ENCODE peak calls at places on chromosomes 12 and 14, in nine cellular contexts. One of them, this sample, is unnamed.

GRCh38 chr12:25789520-25789919 is 169.0 kb upstream of the RASSF8 start:
- DNase-seq in brain microvascular endothelial cell: peak
- DNase-seq in astrocyte: peak
- DNase-seq in AG04450: no peak
- DNase-seq in heart left ventricle: no peak
- DNase-seq in lower leg skin: no peak
- DNase-seq in HL-60: no peak
- DNase-seq in IMR-90: peak
- DNase-seq in AG09309: no peak
- DNase-seq in this sample: peak

GRCh38 chr12:712172-712863 is 40.1 kb upstream of the WNK1 start:
- DNase-seq in HL-60: no peak
- DNase-seq in IMR-90: peak
- DNase-seq in lower leg skin: no peak
- DNase-seq in heart left ventricle: no peak
- DNase-seq in AG09309: no peak
- DNase-seq in brain microvascular endothelial cell: peak
- DNase-seq in astrocyte: no peak
- DNase-seq in AG04450: no peak
- DNase-seq in this sample: peak

GRCh38 chr14:55028066-55028465 is 1.0 kb downstream of the SOCS4 start:
- DNase-seq in HL-60: no peak
- DNase-seq in IMR-90: peak
- DNase-seq in brain microvascular endothelial cell: no peak
- DNase-seq in astrocyte: no peak
- DNase-seq in AG04450: no peak
- DNase-seq in lower leg skin: no peak
- DNase-seq in heart left ventricle: no peak
- DNase-seq in AG09309: no peak
- DNase-seq in this sample: no peak

GRCh38 chr12:2775431-2775830 is 19.3 kb upstream of the FKBP4 start:
- DNase-seq in HL-60: no peak
- DNase-seq in astrocyte: no peak
- DNase-seq in AG09309: no peak
- DNase-seq in brain microvascular endothelial cell: no peak
- DNase-seq in AG04450: no peak
- DNase-seq in lower leg skin: no peak
- DNase-seq in heart left ventricle: no peak
- DNase-seq in IMR-90: no peak
- DNase-seq in this sample: no peak

GRCh38 chr14:22268875-22269274 is 320.1 kb downstream of the DAD1 start:
- DNase-seq in heart left ventricle: no peak
- DNase-seq in brain microvascular endothelial cell: peak
- DNase-seq in IMR-90: peak
- DNase-seq in AG04450: no peak
- DNase-seq in AG09309: no peak
- DNase-seq in lower leg skin: no peak
- DNase-seq in HL-60: no peak
- DNase-seq in astrocyte: peak
- DNase-seq in this sample: peak

GRCh38 chr14:37272569-37272968 is 74.8 kb downstream of the MIPOL1 start:
- DNase-seq in AG09309: no peak
- DNase-seq in brain microvascular endothelial cell: no peak
- DNase-seq in lower leg skin: no peak
- DNase-seq in IMR-90: no peak
- DNase-seq in heart left ventricle: no peak
- DNase-seq in HL-60: no peak
- DNase-seq in astrocyte: no peak
- DNase-seq in AG04450: no peak
- DNase-seq in this sample: no peak

GRCh38 chr12:110079477-110080400 is 31.4 kb upstream of the C12orf76 start:
- DNase-seq in HL-60: no peak
- DNase-seq in heart left ventricle: peak
- DNase-seq in AG09309: no peak
- DNase-seq in brain microvascular endothelial cell: no peak
- DNase-seq in astrocyte: no peak
- DNase-seq in IMR-90: peak
- DNase-seq in lower leg skin: peak
- DNase-seq in AG04450: no peak
- DNase-seq in this sample: peak

GRCh38 chr14:99716850-99717681 is 33.0 kb downstream of the CYP46A1 start:
- DNase-seq in heart left ventricle: no peak
- DNase-seq in IMR-90: no peak
- DNase-seq in AG09309: no peak
- DNase-seq in HL-60: no peak
- DNase-seq in astrocyte: no peak
- DNase-seq in AG04450: no peak
- DNase-seq in lower leg skin: no peak
- DNase-seq in brain microvascular endothelial cell: no peak
- DNase-seq in this sample: no peak

GRCh38 chr14:64764641-64765520 is 60.7 kb downstream of the PLEKHG3 start:
- DNase-seq in AG04450: peak
- DNase-seq in HL-60: peak
- DNase-seq in astrocyte: peak
- DNase-seq in lower leg skin: no peak
- DNase-seq in heart left ventricle: peak
- DNase-seq in brain microvascular endothelial cell: peak
- DNase-seq in IMR-90: peak
- DNase-seq in AG09309: no peak
- DNase-seq in this sample: peak

GRCh38 chr12:102426599-102427541 is 53.5 kb downstream of the IGF1 start:
- DNase-seq in brain microvascular endothelial cell: no peak
- DNase-seq in HL-60: no peak
- DNase-seq in IMR-90: peak
- DNase-seq in heart left ventricle: no peak
- DNase-seq in astrocyte: peak
- DNase-seq in AG04450: no peak
- DNase-seq in AG09309: no peak
- DNase-seq in lower leg skin: no peak
- DNase-seq in this sample: no peak

GRCh38 chr14:75422169-75422568 is 5.7 kb upstream of the JDP2 start:
- DNase-seq in AG04450: peak
- DNase-seq in astrocyte: peak
- DNase-seq in brain microvascular endothelial cell: peak
- DNase-seq in HL-60: no peak
- DNase-seq in AG09309: peak
- DNase-seq in heart left ventricle: no peak
- DNase-seq in lower leg skin: no peak
- DNase-seq in IMR-90: peak
- DNase-seq in this sample: no peak

GRCh38 chr12:100127766-100128508 is 14.7 kb downstream of the BLTP3B start:
- DNase-seq in brain microvascular endothelial cell: no peak
- DNase-seq in HL-60: peak
- DNase-seq in IMR-90: peak
- DNase-seq in lower leg skin: no peak
- DNase-seq in AG04450: peak
- DNase-seq in AG09309: peak
- DNase-seq in heart left ventricle: no peak
- DNase-seq in astrocyte: peak
- DNase-seq in this sample: peak

GRCh38 chr12:95532851-95533250 is 18.4 kb downstream of the USP44 start:
- DNase-seq in AG04450: no peak
- DNase-seq in brain microvascular endothelial cell: peak
- DNase-seq in lower leg skin: no peak
- DNase-seq in AG09309: peak
- DNase-seq in astrocyte: peak
- DNase-seq in HL-60: no peak
- DNase-seq in heart left ventricle: no peak
- DNase-seq in IMR-90: peak
- DNase-seq in this sample: peak

GRCh38 chr14:101761881-101762529 is 496 bp downstream of the PPP2R5C start:
- DNase-seq in HL-60: no peak
- DNase-seq in AG04450: no peak
- DNase-seq in IMR-90: no peak
- DNase-seq in heart left ventricle: peak
- DNase-seq in lower leg skin: no peak
- DNase-seq in astrocyte: no peak
- DNase-seq in brain microvascular endothelial cell: no peak
- DNase-seq in AG09309: no peak
- DNase-seq in this sample: no peak

GRCh38 chr12:127052491-127053232 is 1214.3 kb upstream of the TMEM132C start:
- DNase-seq in astrocyte: peak
- DNase-seq in AG04450: no peak
- DNase-seq in brain microvascular endothelial cell: peak
- DNase-seq in HL-60: no peak
- DNase-seq in lower leg skin: no peak
- DNase-seq in AG09309: peak
- DNase-seq in IMR-90: peak
- DNase-seq in heart left ventricle: no peak
- DNase-seq in this sample: no peak

GRCh38 chr14:59292028-59292427 is 103.6 kb downstream of the DAAM1 start:
- DNase-seq in HL-60: no peak
- DNase-seq in IMR-90: no peak
- DNase-seq in AG09309: no peak
- DNase-seq in lower leg skin: no peak
- DNase-seq in astrocyte: no peak
- DNase-seq in AG04450: no peak
- DNase-seq in brain microvascular endothelial cell: no peak
- DNase-seq in heart left ventricle: no peak
- DNase-seq in this sample: no peak

GRCh38 chr12:105214141-105214540 is 21.8 kb downstream of the APPL2 start:
- DNase-seq in AG09309: peak
- DNase-seq in brain microvascular endothelial cell: no peak
- DNase-seq in AG04450: no peak
- DNase-seq in astrocyte: peak
- DNase-seq in IMR-90: peak
- DNase-seq in lower leg skin: no peak
- DNase-seq in HL-60: no peak
- DNase-seq in heart left ventricle: no peak
- DNase-seq in this sample: peak

GRCh38 chr14:68135566-68135965 is 316.0 kb downstream of the RAD51B start:
- DNase-seq in heart left ventricle: no peak
- DNase-seq in HL-60: no peak
- DNase-seq in brain microvascular endothelial cell: no peak
- DNase-seq in astrocyte: peak
- DNase-seq in IMR-90: peak
- DNase-seq in AG04450: no peak
- DNase-seq in AG09309: no peak
- DNase-seq in lower leg skin: no peak
- DNase-seq in this sample: peak

GRCh38 chr14:89701079-89702043 is 253.2 kb downstream of the EFCAB11 start:
- DNase-seq in AG04450: peak
- DNase-seq in IMR-90: peak
- DNase-seq in HL-60: peak
- DNase-seq in lower leg skin: peak
- DNase-seq in astrocyte: peak
- DNase-seq in brain microvascular endothelial cell: peak
- DNase-seq in AG09309: no peak
- DNase-seq in heart left ventricle: peak
- DNase-seq in this sample: peak

GRCh38 chr14:67485501-67486095 is 2.9 kb downstream of the TMEM229B start:
- DNase-seq in AG09309: no peak
- DNase-seq in astrocyte: no peak
- DNase-seq in HL-60: no peak
- DNase-seq in AG04450: no peak
- DNase-seq in IMR-90: no peak
- DNase-seq in lower leg skin: no peak
- DNase-seq in brain microvascular endothelial cell: peak
- DNase-seq in heart left ventricle: no peak
- DNase-seq in this sample: peak

GRCh38 chr12:54012631-54013398 is 4.0 kb downstream of the HOXC8 start:
- DNase-seq in AG09309: no peak
- DNase-seq in lower leg skin: no peak
- DNase-seq in AG04450: no peak
- DNase-seq in astrocyte: no peak
- DNase-seq in HL-60: no peak
- DNase-seq in IMR-90: no peak
- DNase-seq in brain microvascular endothelial cell: no peak
- DNase-seq in heart left ventricle: no peak
- DNase-seq in this sample: no peak
- H3K4me3 ChIP-seq in AG09309: no peak
- H3K4me3 ChIP-seq in lower leg skin: no peak
- H3K4me3 ChIP-seq in AG04450: no peak
- H3K4me3 ChIP-seq in astrocyte: no peak
- H3K4me3 ChIP-seq in HL-60: no peak
- H3K4me3 ChIP-seq in IMR-90: no peak
- H3K4me3 ChIP-seq in brain microvascular endothelial cell: no peak
- H3K4me3 ChIP-seq in heart left ventricle: no peak
- H3K4me3 ChIP-seq in this sample: no peak

DNA sequence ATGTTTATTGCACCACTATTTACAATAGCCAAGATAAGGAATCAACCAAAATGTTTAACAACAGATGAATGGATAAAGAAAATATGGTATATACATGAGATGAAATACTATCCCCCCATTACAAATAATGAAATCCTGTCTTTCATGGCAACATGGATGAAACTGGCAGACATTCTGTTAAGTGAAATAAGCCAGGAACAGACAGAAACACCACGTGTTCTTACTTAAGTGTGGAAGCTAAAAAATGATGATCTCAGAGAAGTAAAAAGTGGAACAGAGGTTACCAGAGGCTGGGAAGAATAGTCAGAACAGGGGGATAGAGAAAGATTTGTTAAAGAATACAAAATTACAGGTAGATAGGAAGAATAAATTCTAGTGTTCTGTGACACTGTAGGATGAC is 113.7 kb upstream of the MDM1 start:
- DNase-seq in heart left ventricle: no peak
- DNase-seq in AG09309: no peak
- DNase-seq in brain microvascular endothelial cell: no peak
- DNase-seq in AG04450: no peak
- DNase-seq in astrocyte: no peak
- DNase-seq in lower leg skin: no peak
- DNase-seq in IMR-90: peak
- DNase-seq in HL-60: no peak
- DNase-seq in this sample: no peak
- TF ChIP-seq CTCF in heart left ventricle: no peak
- TF ChIP-seq CTCF in AG09309: no peak
- TF ChIP-seq CTCF in brain microvascular endothelial cell: no peak
- TF ChIP-seq CTCF in AG04450: no peak
- TF ChIP-seq CTCF in astrocyte: no peak
- TF ChIP-seq CTCF in lower leg skin: no peak
- TF ChIP-seq CTCF in IMR-90: no peak
- TF ChIP-seq CTCF in HL-60: no peak
- TF ChIP-seq CTCF in this sample: no peak

GRCh38 chr14:74347096-74347794 is 1.0 kb upstream of the VRTN start:
- DNase-seq in HL-60: no peak
- DNase-seq in AG04450: no peak
- DNase-seq in lower leg skin: no peak
- DNase-seq in AG09309: no peak
- DNase-seq in IMR-90: no peak
- DNase-seq in brain microvascular endothelial cell: no peak
- DNase-seq in heart left ventricle: no peak
- DNase-seq in astrocyte: no peak
- DNase-seq in this sample: no peak
- H3K4me3 ChIP-seq in HL-60: no peak
- H3K4me3 ChIP-seq in AG04450: no peak
- H3K4me3 ChIP-seq in lower leg skin: no peak
- H3K4me3 ChIP-seq in AG09309: no peak
- H3K4me3 ChIP-seq in IMR-90: no peak
- H3K4me3 ChIP-seq in brain microvascular endothelial cell: no peak
- H3K4me3 ChIP-seq in heart left ventricle: no peak
- H3K4me3 ChIP-seq in astrocyte: no peak
- H3K4me3 ChIP-seq in this sample: no peak

DNA sequence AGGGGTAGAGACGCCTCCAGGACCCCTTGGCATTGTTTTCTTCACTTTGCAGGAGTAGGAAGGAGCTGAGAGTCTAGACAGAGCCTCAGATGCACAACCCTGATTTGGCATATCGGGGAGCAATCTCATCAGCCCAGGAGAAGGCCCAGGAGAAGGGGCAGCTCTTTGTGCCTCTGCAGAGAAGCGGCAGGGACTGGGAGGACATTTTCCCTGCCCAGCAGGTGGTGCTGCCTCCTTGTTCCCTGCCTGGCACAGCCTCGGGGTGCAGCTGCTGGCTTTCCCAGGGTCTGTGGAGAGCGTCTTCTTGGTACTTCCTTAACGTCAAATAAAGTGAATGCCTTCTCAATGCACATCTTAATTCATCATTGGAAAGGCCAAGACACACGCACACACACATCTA is 419.5 kb downstream of the TMEM121 start:
- DNase-seq in AG09309: no peak
- DNase-seq in brain microvascular endothelial cell: no peak
- DNase-seq in lower leg skin: no peak
- DNase-seq in astrocyte: no peak
- DNase-seq in heart left ventricle: no peak
- DNase-seq in AG04450: no peak
- DNase-seq in IMR-90: no peak
- DNase-seq in HL-60: peak
- DNase-seq in this sample: no peak
- TF ChIP-seq CTCF in AG09309: no peak
- TF ChIP-seq CTCF in brain microvascular endothelial cell: no peak
- TF ChIP-seq CTCF in lower leg skin: no peak
- TF ChIP-seq CTCF in astrocyte: no peak
- TF ChIP-seq CTCF in heart left ventricle: no peak
- TF ChIP-seq CTCF in AG04450: no peak
- TF ChIP-seq CTCF in IMR-90: no peak
- TF ChIP-seq CTCF in HL-60: no peak
- TF ChIP-seq CTCF in this sample: no peak

This sample was measured in cardiac fibroblast.